ENCODE peak calls at places on chromosome 22, in six cellular contexts. J is cardiac muscle cell, R is right lobe of liver, B is GM23338, F is heart right ventricle, N is HepG2. U is an unnamed sample. For H3K4me1, the result is how much of the 10 kb centered on the place peaks cover.

GRCh38 chr22:20624161-20624616 is 116.8 kb downstream of the MED15 start:
- DNase-seq in J (peak), R (no peak), B (no peak), F (no peak), N (no peak), U (no peak)

GRCh38 chr22:26847046-26847445 is 189.7 kb downstream of the MIAT start:
- DNase-seq in J (no peak), R (no peak), B (no peak), F (no peak), N (no peak), U (no peak)

GRCh38 chr22:48045369-48045768 is 1282.9 kb downstream of the TBC1D22A start:
- DNase-seq in J (no peak), R (no peak), B (no peak), F (no peak), N (no peak), U (no peak)

GRCh38 chr22:23279781-23280180 is 99.5 kb downstream of the BCR start:
- DNase-seq in J (no peak), R (no peak), B (no peak), F (no peak), N (no peak), U (peak)

GRCh38 chr22:21698430-21699329 is 32.9 kb downstream of the PPIL2 start:
- DNase-seq in J (peak), R (no peak), B (peak), F (peak), N (no peak), U (peak)

GRCh38 chr22:40635940-40636379 is 559 bp downstream of the MRTFA start:
- DNase-seq in J (no peak), R (no peak), B (peak), F (no peak), N (no peak), U (peak)

GRCh38 chr22:46462726-46463371 is 74.6 kb downstream of the CELSR1 start:
- DNase-seq in J (peak), R (no peak), B (no peak), F (no peak), N (no peak), U (no peak)

GRCh38 chr22:33426451-33426850 is 368.3 kb upstream of the SYN3 start:
- DNase-seq in J (no peak), R (no peak), B (no peak), F (no peak), N (no peak), U (no peak)

GRCh38 chr22:40621309-40622151 is 15.0 kb downstream of the MRTFA start:
- DNase-seq in J (no peak), R (no peak), B (no peak), F (no peak), N (peak), U (no peak)

GRCh38 chr22:43885786-43886185 is 6.0 kb downstream of the PNPLA5 start:
- DNase-seq in J (no peak), R (no peak), B (no peak), F (no peak), N (no peak), U (no peak)

GRCh38 chr22:40046126-40046525 is 51.4 kb downstream of the FAM83F start:
- DNase-seq in J (no peak), R (peak), B (no peak), F (no peak), N (no peak), U (no peak)

GRCh38 chr22:21641417-21641794 is 696 bp upstream of the SDF2L1 start:
- DNase-seq in J (peak), R (peak), B (peak), F (no peak), N (peak), U (peak)

GRCh38 chr22:30841264-30841663 is 127.3 kb downstream of the MORC2 start:
- DNase-seq in J (peak), R (no peak), B (no peak), F (no peak), N (no peak), U (no peak)

GRCh38 chr22:40966683-40967082 is 15.5 kb downstream of the RBX1 start:
- DNase-seq in J (no peak), R (no peak), B (no peak), F (no peak), N (no peak), U (no peak)

GRCh38 chr22:30884211-30885000 is 84.2 kb downstream of the MORC2 start:
- DNase-seq in J (no peak), R (no peak), B (no peak), F (no peak), N (no peak), U (no peak)

GRCh38 chr22:42961815-42962214 is 53.1 kb downstream of the PACSIN2 start:
- DNase-seq in J (no peak), R (peak), B (no peak), F (no peak), N (no peak), U (no peak)

GRCh38 chr22:36913431-36914382 is at the start of gene CSF2RB:
- DNase-seq in J (peak), R (peak), B (no peak), F (peak), N (no peak), U (no peak)

GRCh38 chr22:39970742-39971141 is 10.5 kb downstream of the TMA7B start:
- DNase-seq in J (no peak), R (no peak), B (no peak), F (no peak), N (no peak), U (no peak)

GRCh38 chr22:22201185-22201924 is 43.2 kb upstream of the VPREB1 start:
- DNase-seq in J (no peak), R (peak), B (peak), F (no peak), N (peak), U (no peak)

GRCh38 chr22:33906475-33906874 is 13.8 kb downstream of the LARGE1 start:
- DNase-seq in J (no peak), R (no peak), B (no peak), F (no peak), N (no peak), U (no peak)

GRCh38 chr22:46362221-46362933 is 26.9 kb downstream of the TRMU start:
- DNase-seq in J (peak), R (peak), B (no peak), F (no peak), N (peak), U (no peak)

GRCh38 chr22:38759005-38759404 is 3.2 kb upstream of the SUN2 start:
- DNase-seq in J (no peak), R (no peak), B (no peak), F (no peak), N (no peak), U (no peak)
- H3K4me3 ChIP-seq in J (no peak), R (no peak), B (no peak), F (no peak), N (no peak), U (no peak)

DNA sequence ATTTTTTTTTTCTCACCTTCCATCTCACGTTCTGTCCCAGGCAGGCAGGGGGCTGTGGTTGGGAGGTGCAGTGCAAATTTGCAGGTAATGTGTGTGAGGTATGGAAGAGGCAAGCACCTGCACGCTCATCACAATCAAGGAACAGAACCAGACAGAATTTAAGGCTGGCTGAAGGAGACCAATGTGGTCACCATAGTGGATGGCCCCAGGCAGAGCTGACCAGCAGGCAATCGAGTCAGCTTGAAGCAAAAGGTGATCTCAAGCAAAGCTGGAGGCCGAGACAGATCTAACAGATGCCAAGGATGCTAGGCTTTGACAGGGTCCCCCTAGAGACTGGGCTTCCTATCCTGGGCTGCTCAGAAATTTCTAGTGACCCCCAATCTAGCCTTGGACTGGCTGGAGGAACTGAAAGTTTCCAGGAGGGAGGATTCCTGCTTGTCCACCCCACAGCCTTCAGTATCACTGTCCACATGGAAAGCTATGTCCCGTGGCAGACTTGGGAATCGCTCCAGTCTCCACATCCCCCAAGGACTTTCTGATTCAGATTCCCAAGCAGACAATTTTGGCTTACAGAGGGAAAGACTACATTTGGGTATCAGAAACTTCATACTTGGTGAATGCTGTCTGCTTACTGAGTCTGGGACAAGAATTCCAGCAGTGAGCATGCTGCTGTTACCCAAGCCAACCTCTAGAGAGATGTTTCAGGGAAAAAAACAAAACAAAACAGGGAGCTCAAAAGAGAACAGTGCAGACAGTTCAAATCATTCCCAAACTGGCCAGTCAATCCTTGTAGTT is 9.0 kb upstream of the MICAL3 start:
- DNase-seq in J (peak), R (no peak), B (no peak), F (no peak), N (no peak), U (no peak)
- TF ChIP-seq CTCF in J (peak), R (no peak), B (no peak), F (no peak), N (no peak), U (peak)

DNA sequence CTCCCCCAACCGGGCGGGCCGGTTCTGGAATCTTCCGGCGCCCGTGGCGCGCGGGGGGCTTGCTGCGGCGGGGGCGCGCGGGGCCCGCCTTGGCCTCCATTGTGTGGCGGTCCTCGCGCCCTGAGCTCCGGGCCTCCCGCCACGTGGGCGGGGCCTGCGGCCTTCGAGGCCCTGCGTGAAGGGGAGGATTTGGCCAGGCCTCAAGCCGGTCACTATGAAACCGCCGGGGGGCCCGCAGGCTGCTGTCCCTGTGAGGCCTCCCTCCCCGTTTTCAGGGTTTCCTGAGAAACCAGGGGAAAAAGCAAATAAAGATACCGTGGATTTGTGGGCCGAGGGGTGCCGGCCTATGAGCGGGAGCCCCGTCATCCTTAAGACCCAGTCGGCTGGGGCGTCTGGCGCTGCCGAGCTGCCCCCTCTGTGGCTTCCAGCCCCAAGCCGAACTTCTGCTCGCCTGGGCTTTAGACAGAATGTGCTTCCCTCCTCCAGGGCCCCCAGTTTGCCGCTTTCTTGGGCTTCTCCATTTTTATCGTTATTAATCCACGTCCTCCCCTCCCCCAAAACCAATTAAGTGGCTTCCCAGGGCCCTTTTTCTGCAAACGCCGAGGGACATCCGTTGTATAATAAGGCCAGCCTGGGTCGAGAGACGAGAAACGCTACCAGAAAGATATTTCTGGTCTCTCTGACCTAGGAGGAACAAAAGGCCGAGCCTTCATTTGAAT is 602 bp downstream of the EWSR1 start:
- DNase-seq in J (peak), R (peak), B (peak), F (peak), N (peak), U (peak)
- H3K4me1 ChIP-seq in J (under half), R (under half), B (under half), F (half or more), N (half or more), U (under half)

DNA sequence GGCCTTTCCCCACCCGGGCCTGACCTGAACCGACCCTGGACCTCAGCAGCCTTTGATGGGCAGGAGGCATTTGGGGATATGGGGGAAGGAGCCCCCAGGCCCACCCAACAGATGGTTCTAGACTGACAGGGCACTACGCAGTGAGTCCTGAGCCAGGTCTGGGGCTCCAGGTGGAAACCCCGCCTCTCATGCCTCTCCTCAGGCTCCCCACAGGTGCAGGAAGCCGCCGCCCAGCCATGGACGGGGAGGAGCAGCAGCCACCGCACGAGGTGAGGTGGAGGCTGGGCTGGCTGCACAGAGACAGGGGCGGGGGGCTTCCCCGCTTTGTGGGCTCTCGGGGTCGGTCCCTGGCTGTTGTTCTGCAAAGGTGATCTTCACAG is 7.1 kb downstream of the TRABD start:
- DNase-seq in J (no peak), R (no peak), B (no peak), F (no peak), N (no peak), U (no peak)
- H3K4me3 ChIP-seq in J (no peak), R (no peak), B (no peak), F (no peak), N (no peak), U (no peak)

GRCh38 chr22:45101828-45102227 is 61.9 kb upstream of the NUP50 start:
- DNase-seq in J (peak), R (peak), B (peak), F (peak), N (peak), U (peak)
- TF ChIP-seq CTCF in J (peak), R (peak), B (peak), F (peak), N (peak), U (peak)

DNA sequence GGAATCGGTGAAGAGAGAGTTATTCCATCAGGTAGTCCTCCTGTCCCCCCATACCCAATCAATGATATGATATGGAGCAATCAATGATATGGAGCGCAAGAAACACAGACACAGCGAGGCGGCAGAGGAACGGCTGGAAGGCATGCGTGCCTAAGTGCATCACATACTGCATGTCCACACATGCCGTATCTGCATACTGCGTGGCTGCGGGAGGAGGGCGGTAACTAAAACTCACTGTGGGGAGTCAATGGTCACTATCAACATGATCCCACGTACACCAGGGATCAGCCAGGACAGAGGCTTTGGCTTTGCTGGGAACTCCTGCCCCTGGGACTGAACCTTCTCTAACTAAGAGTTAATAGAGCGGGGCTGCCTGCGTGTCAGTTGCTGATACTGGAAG is 29.6 kb upstream of the BID start:
- DNase-seq in J (no peak), R (no peak), B (no peak), F (no peak), N (no peak), U (no peak)
- H3K4me1 ChIP-seq in J (under half), R (under half), B (under half), F (under half), N (under half), U (under half)

GRCh38 chr22:18042685-18043084 is 18.3 kb upstream of the MICAL3 start:
- DNase-seq in J (no peak), R (peak), B (no peak), F (no peak), N (no peak), U (no peak)
- H3K4me3 ChIP-seq in J (no peak), R (no peak), B (no peak), F (no peak), N (no peak), U (no peak)

DNA sequence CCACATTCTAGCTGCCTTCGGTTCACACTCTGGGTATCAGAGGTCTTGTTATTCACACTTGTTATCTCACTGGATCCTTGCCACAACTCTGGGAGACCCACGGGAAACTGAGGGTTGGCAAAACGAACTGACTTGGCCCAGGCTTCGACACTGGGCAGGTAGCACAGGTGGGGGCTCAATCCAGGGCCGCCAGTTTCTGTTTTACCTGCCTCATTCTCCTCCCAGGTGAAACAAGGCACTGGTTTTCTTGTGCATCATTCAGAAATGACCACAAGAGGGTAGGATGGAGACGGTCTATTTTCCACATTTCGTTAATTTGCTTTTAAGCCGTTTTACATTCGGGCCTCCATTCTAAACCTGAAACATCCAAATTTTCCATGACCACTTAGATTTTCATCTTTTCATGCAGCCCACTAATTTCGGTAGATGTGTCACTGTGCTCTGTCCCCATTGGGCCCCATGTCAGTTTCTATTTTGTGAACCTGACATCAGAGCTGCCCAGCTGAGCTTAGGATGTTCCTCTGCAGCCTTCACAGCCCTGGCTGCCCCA is 108.1 kb downstream of the KIAA1671 start:
- DNase-seq in J (no peak), R (no peak), B (no peak), F (no peak), N (no peak), U (no peak)
- TF ChIP-seq CTCF in J (peak), R (peak), B (peak), F (peak), N (no peak), U (peak)

GRCh38 chr22:35552186-35552842 is 11.7 kb downstream of the RASD2 start:
- DNase-seq in J (peak), R (no peak), B (peak), F (no peak), N (peak), U (peak)

GRCh38 chr22:35552846-35553245 is 12.2 kb downstream of the RASD2 start:
- DNase-seq in J (no peak), R (no peak), B (no peak), F (no peak), N (no peak), U (no peak)

GRCh38 chr22:35553341-35553740 is 12.7 kb downstream of the RASD2 start:
- DNase-seq in J (no peak), R (no peak), B (no peak), F (no peak), N (no peak), U (no peak)

GRCh38 chr22:35549338-35549737 is 8.7 kb downstream of the RASD2 start:
- DNase-seq in J (no peak), R (no peak), B (no peak), F (peak), N (no peak), U (peak)

GRCh38 chr22:35551549-35552177 is 11.0 kb downstream of the RASD2 start:
- DNase-seq in J (no peak), R (no peak), B (no peak), F (no peak), N (no peak), U (no peak)
- H3K4me1 ChIP-seq in J (under half), R (under half), B (under half), F (under half), N (under half), U (under half)

U was measured in testis.